ENCODE peak calls at places on chromosomes 5 and 9, in eight cellular contexts. One of them, this sample, is unnamed.

GRCh38 chr9:135487281-135488012 is 7.9 kb downstream of the PPP1R26 start:
- DNase-seq in transverse colon: no peak
- DNase-seq in AG04450: no peak
- DNase-seq in neural progenitor cell: no peak
- DNase-seq in Peyer's patch: no peak
- DNase-seq in fibroblast of the aortic adventitia: no peak
- DNase-seq in SK-N-SH: no peak
- DNase-seq in brain microvascular endothelial cell: no peak
- DNase-seq in this sample: no peak

GRCh38 chr5:90015584-90016018 is 394.0 kb downstream of the CETN3 start:
- DNase-seq in transverse colon: no peak
- DNase-seq in AG04450: no peak
- DNase-seq in neural progenitor cell: no peak
- DNase-seq in Peyer's patch: no peak
- DNase-seq in fibroblast of the aortic adventitia: peak; percentile 67
- DNase-seq in SK-N-SH: peak; percentile 30
- DNase-seq in brain microvascular endothelial cell: peak; percentile 71
- DNase-seq in this sample: no peak

GRCh38 chr9:35579130-35579529 is 25.9 kb upstream of the TESK1 start:
- DNase-seq in transverse colon: no peak
- DNase-seq in AG04450: no peak
- DNase-seq in neural progenitor cell: no peak
- DNase-seq in Peyer's patch: no peak
- DNase-seq in fibroblast of the aortic adventitia: no peak
- DNase-seq in SK-N-SH: no peak
- DNase-seq in brain microvascular endothelial cell: no peak
- DNase-seq in this sample: no peak

GRCh38 chr5:178469975-178470692 is 120.1 kb downstream of the COL23A1 start:
- DNase-seq in transverse colon: no peak
- DNase-seq in AG04450: no peak
- DNase-seq in neural progenitor cell: no peak
- DNase-seq in Peyer's patch: peak; percentile 33
- DNase-seq in fibroblast of the aortic adventitia: no peak
- DNase-seq in SK-N-SH: peak; percentile 65
- DNase-seq in brain microvascular endothelial cell: no peak
- DNase-seq in this sample: no peak

GRCh38 chr5:171703116-171703515 is 82.5 kb upstream of the SMIM23 start:
- DNase-seq in transverse colon: no peak
- DNase-seq in AG04450: no peak
- DNase-seq in neural progenitor cell: no peak
- DNase-seq in Peyer's patch: no peak
- DNase-seq in fibroblast of the aortic adventitia: no peak
- DNase-seq in SK-N-SH: no peak
- DNase-seq in brain microvascular endothelial cell: no peak
- DNase-seq in this sample: no peak

GRCh38 chr9:91736898-91737601 is 213.0 kb downstream of the ROR2 start:
- DNase-seq in transverse colon: no peak
- DNase-seq in AG04450: no peak
- DNase-seq in neural progenitor cell: no peak
- DNase-seq in Peyer's patch: no peak
- DNase-seq in fibroblast of the aortic adventitia: no peak
- DNase-seq in SK-N-SH: peak; percentile 74
- DNase-seq in brain microvascular endothelial cell: no peak
- DNase-seq in this sample: no peak

GRCh38 chr5:149583394-149583793 is 2.1 kb downstream of the ARHGEF37 start:
- DNase-seq in transverse colon: peak; percentile 30
- DNase-seq in AG04450: no peak
- DNase-seq in neural progenitor cell: no peak
- DNase-seq in Peyer's patch: no peak
- DNase-seq in fibroblast of the aortic adventitia: peak; percentile 60
- DNase-seq in SK-N-SH: no peak
- DNase-seq in brain microvascular endothelial cell: no peak
- DNase-seq in this sample: no peak

GRCh38 chr5:147190236-147190815 is 44.5 kb upstream of the STK32A start:
- DNase-seq in transverse colon: no peak
- DNase-seq in AG04450: no peak
- DNase-seq in neural progenitor cell: no peak
- DNase-seq in Peyer's patch: no peak
- DNase-seq in fibroblast of the aortic adventitia: peak; percentile 64
- DNase-seq in SK-N-SH: no peak
- DNase-seq in brain microvascular endothelial cell: no peak
- DNase-seq in this sample: no peak

GRCh38 chr5:15020731-15021130 is 149.2 kb upstream of the ANKH start:
- DNase-seq in transverse colon: no peak
- DNase-seq in AG04450: no peak
- DNase-seq in neural progenitor cell: no peak
- DNase-seq in Peyer's patch: no peak
- DNase-seq in fibroblast of the aortic adventitia: peak; percentile 56
- DNase-seq in SK-N-SH: no peak
- DNase-seq in brain microvascular endothelial cell: no peak
- DNase-seq in this sample: no peak

GRCh38 chr9:112912636-112913035 is 22.0 kb upstream of the SLC46A2 start:
- DNase-seq in transverse colon: no peak
- DNase-seq in AG04450: no peak
- DNase-seq in neural progenitor cell: no peak
- DNase-seq in Peyer's patch: no peak
- DNase-seq in fibroblast of the aortic adventitia: no peak
- DNase-seq in SK-N-SH: no peak
- DNase-seq in brain microvascular endothelial cell: no peak
- DNase-seq in this sample: no peak

GRCh38 chr9:115167175-115167574 is 49.2 kb upstream of the TNC start:
- DNase-seq in transverse colon: no peak
- DNase-seq in AG04450: peak; percentile 39
- DNase-seq in neural progenitor cell: no peak
- DNase-seq in Peyer's patch: no peak
- DNase-seq in fibroblast of the aortic adventitia: peak; percentile 74
- DNase-seq in SK-N-SH: no peak
- DNase-seq in brain microvascular endothelial cell: peak; percentile 69
- DNase-seq in this sample: no peak

GRCh38 chr5:62466228-62466627 is 53.7 kb downstream of the IPO11 start:
- DNase-seq in transverse colon: no peak
- DNase-seq in AG04450: no peak
- DNase-seq in neural progenitor cell: no peak
- DNase-seq in Peyer's patch: no peak
- DNase-seq in fibroblast of the aortic adventitia: no peak
- DNase-seq in SK-N-SH: no peak
- DNase-seq in brain microvascular endothelial cell: no peak
- DNase-seq in this sample: no peak

GRCh38 chr5:1008451-1009358 is at the start of gene NKD2:
- DNase-seq in transverse colon: peak; percentile 10
- DNase-seq in AG04450: no peak
- DNase-seq in neural progenitor cell: peak; percentile 82
- DNase-seq in Peyer's patch: peak; percentile 48
- DNase-seq in fibroblast of the aortic adventitia: no peak
- DNase-seq in SK-N-SH: peak; percentile 93
- DNase-seq in brain microvascular endothelial cell: no peak
- DNase-seq in this sample: no peak

GRCh38 chr5:60125636-60126035 is 232.1 kb upstream of the PDE4D start:
- DNase-seq in transverse colon: no peak
- DNase-seq in AG04450: no peak
- DNase-seq in neural progenitor cell: no peak
- DNase-seq in Peyer's patch: no peak
- DNase-seq in fibroblast of the aortic adventitia: no peak
- DNase-seq in SK-N-SH: no peak
- DNase-seq in brain microvascular endothelial cell: no peak
- DNase-seq in this sample: no peak

GRCh38 chr5:131417240-131417869 is 153.5 kb downstream of the CDC42SE2 start:
- DNase-seq in transverse colon: peak; percentile 87
- DNase-seq in AG04450: peak; percentile 41
- DNase-seq in neural progenitor cell: peak; percentile 85
- DNase-seq in Peyer's patch: peak; percentile 94
- DNase-seq in fibroblast of the aortic adventitia: peak; percentile 85
- DNase-seq in SK-N-SH: peak; percentile 59
- DNase-seq in brain microvascular endothelial cell: peak; percentile 68
- DNase-seq in this sample: peak; percentile 76

DNA sequence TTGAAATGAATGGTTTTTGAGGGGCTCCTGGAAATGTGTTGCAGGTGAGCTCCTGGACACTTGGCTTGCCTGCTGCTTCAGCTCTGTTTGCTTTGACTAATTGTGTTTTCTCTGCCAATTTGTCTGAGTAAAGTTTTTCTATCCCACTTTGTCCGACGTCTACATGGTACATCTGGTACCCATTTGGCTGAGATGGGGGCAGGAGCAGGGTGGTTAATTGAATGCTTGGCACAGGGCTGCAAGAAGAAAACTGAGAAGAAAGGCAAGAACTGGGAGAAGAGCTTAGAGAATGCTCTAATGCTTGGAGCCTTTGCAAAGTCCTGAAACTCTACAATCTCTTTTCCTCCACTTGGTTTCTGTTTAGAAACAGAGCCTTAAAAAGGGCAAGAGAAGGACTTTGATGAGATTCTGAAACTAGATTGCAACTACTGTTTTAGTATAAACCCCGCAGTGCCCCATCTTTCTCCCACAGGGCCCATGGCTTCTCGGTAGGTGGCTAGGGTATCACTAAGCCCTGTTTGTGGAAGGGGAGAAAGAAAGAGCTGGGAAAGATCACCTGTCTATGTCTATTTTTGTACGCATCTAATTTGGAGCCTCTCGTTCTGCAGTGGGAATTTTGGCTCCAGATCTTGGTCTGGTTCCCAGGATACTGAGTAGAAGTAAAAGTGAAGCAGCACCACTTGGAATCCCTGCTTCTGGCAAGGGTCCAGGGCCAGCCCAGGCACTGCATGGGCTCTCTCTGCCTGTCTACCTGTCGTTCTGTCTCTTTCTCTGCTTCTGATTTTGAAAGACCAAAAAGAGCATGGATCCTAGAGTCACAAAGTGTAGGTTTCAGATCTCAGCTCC is 214.4 kb downstream of the SEMA6A start:
- DNase-seq in transverse colon: peak; percentile 30
- DNase-seq in AG04450: no peak
- DNase-seq in neural progenitor cell: no peak
- DNase-seq in Peyer's patch: no peak
- DNase-seq in fibroblast of the aortic adventitia: peak; percentile 41
- DNase-seq in SK-N-SH: peak; percentile 34
- DNase-seq in brain microvascular endothelial cell: no peak
- DNase-seq in this sample: no peak
- H3K4me3 ChIP-seq in transverse colon: no peak overlapping the region
- H3K4me3 ChIP-seq in AG04450: no peak overlapping the region
- H3K4me3 ChIP-seq in neural progenitor cell: no peak overlapping the region
- H3K4me3 ChIP-seq in Peyer's patch: no peak overlapping the region
- H3K4me3 ChIP-seq in fibroblast of the aortic adventitia: no peak overlapping the region
- H3K4me3 ChIP-seq in SK-N-SH: no peak overlapping the region
- H3K4me3 ChIP-seq in brain microvascular endothelial cell: no peak overlapping the region
- H3K4me3 ChIP-seq in this sample: no peak overlapping the region

DNA sequence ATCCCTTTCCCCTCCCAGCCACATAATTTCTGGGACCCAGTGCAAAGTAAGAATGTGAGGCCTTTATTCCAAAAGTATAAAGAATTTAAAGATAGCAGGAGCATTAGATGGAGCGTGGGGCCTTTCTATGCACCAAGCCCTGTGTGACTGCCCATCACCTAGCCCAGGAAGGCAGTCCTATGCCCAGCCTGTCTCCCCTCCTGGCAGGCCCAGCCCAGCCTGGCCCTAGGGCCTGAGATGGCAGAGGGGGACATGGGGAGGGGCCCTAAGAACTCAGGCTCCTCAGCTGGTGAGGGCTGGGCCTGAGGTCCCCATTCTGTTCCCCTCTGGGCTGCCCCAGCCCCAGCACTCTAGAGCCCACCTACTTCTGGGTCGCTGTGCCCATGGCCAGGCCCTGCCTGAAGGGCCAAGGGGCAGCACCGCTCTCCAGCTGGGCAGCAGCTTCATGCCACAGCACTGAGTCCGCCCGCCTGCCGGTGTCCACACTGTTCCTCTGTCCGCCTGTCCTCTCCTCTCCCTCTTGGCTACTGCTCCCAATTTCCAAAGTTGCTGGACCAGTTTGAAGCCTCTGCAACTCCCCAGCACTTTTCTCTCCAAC is 995 bp upstream of the SLC23A1 start:
- DNase-seq in transverse colon: no peak
- DNase-seq in AG04450: no peak
- DNase-seq in neural progenitor cell: no peak
- DNase-seq in Peyer's patch: no peak
- DNase-seq in fibroblast of the aortic adventitia: no peak
- DNase-seq in SK-N-SH: no peak
- DNase-seq in brain microvascular endothelial cell: no peak
- DNase-seq in this sample: no peak
- H3K4me3 ChIP-seq in transverse colon: no peak overlapping the region
- H3K4me3 ChIP-seq in AG04450: no peak overlapping the region
- H3K4me3 ChIP-seq in neural progenitor cell: no peak overlapping the region
- H3K4me3 ChIP-seq in Peyer's patch: no peak overlapping the region
- H3K4me3 ChIP-seq in fibroblast of the aortic adventitia: no peak overlapping the region
- H3K4me3 ChIP-seq in SK-N-SH: no peak overlapping the region
- H3K4me3 ChIP-seq in brain microvascular endothelial cell: no peak overlapping the region
- H3K4me3 ChIP-seq in this sample: no peak overlapping the region

DNA sequence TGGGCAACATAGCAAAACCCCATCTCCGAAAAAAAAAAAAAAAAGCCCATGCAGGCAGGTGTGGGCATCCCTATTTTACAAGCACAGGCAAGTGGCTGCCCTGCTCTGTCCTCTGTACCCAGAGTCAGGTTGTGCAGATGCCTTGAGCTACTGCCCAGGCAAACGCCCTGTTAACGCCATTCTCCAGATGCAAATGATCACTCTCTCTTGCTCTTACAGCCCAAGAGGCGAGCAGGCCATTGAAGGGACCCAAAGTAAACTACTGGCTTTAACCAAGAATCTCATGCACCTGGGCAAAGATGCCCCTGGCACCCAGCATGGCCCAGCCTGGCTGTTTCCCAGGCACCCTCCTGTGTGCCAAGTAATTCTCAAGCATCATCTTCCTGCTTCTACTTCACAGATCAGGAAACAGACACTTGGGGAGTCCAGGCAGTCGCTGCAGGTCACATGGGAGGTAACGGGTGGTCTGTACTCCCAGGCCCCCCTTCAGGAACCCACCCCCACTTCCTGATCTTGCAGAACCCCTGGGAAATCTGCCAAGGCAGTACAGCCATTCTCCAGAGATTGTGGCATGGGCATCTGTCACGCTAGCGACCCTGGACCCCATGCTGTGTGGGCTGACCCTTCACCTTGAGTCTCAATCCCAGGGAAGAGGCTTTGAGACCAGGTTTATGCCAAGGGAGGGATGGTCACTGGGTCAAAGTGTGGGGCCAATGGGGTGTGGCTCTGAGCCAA is 14.2 kb downstream of the EEIG1 start:
- DNase-seq in transverse colon: peak; percentile 17
- DNase-seq in AG04450: no peak
- DNase-seq in neural progenitor cell: no peak
- DNase-seq in Peyer's patch: no peak
- DNase-seq in fibroblast of the aortic adventitia: no peak
- DNase-seq in SK-N-SH: peak; percentile 57
- DNase-seq in brain microvascular endothelial cell: no peak
- DNase-seq in this sample: no peak
- H3K4me3 ChIP-seq in transverse colon: no peak overlapping the region
- H3K4me3 ChIP-seq in AG04450: no peak overlapping the region
- H3K4me3 ChIP-seq in neural progenitor cell: no peak overlapping the region
- H3K4me3 ChIP-seq in Peyer's patch: no peak overlapping the region
- H3K4me3 ChIP-seq in fibroblast of the aortic adventitia: no peak overlapping the region
- H3K4me3 ChIP-seq in SK-N-SH: no peak overlapping the region
- H3K4me3 ChIP-seq in brain microvascular endothelial cell: no peak overlapping the region
- H3K4me3 ChIP-seq in this sample: no peak overlapping the region

DNA sequence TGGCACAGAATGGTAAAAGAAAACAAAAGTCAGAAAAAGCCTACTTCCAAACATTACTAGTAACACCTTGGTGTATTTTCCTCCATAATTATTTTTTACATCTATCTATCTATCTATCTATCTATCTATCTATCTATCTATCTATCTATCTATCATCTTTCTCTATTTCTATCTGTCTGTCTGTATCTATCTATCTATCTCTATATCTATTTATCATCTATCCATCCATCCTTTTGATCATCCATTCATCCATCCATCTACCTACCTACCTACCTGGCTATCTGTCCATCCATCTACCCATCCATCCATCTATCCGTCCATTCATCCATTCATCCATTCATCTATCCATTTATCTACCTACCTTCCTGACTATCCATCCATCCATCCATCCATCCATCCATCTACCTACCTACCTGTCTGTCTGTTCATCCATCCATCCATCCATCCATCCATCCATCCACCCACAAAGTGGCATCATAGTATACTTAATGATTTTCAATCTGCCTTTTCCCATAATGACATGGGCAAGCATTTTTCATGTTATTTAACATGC is 121.9 kb upstream of the NEK6 start:
- DNase-seq in transverse colon: no peak
- DNase-seq in AG04450: no peak
- DNase-seq in neural progenitor cell: no peak
- DNase-seq in Peyer's patch: no peak
- DNase-seq in fibroblast of the aortic adventitia: no peak
- DNase-seq in SK-N-SH: no peak
- DNase-seq in brain microvascular endothelial cell: no peak
- DNase-seq in this sample: no peak
- H3K4me3 ChIP-seq in transverse colon: no peak overlapping the region
- H3K4me3 ChIP-seq in AG04450: no peak overlapping the region
- H3K4me3 ChIP-seq in neural progenitor cell: no peak overlapping the region
- H3K4me3 ChIP-seq in Peyer's patch: no peak overlapping the region
- H3K4me3 ChIP-seq in fibroblast of the aortic adventitia: no peak overlapping the region
- H3K4me3 ChIP-seq in SK-N-SH: no peak overlapping the region
- H3K4me3 ChIP-seq in brain microvascular endothelial cell: no peak overlapping the region
- H3K4me3 ChIP-seq in this sample: no peak overlapping the region